ENCODE peak calls at places on chromosomes 2 and 18, in four cellular contexts. G is astrocyte, W is fibroblast of lung, P is SK-N-SH. B is an unnamed sample.

GRCh38 chr18:4765401-4765800 is 310.3 kb upstream of the DLGAP1 start:
- DNase-seq in G (no peak), W (no peak), P (no peak), B (no peak)

GRCh38 chr18:905307-905947 is 756 bp downstream of the ADCYAP1 start:
- DNase-seq in G (no peak), W (no peak), P (peak; percentile 38), B (no peak)

GRCh38 chr18:24270937-24271380 is 126.7 kb downstream of the OSBPL1A start:
- DNase-seq in G (peak; percentile 58), W (peak; percentile 61), P (no peak), B (no peak)

GRCh38 chr18:78678318-78678695 is 301.3 kb upstream of the SALL3 start:
- DNase-seq in G (no peak), W (no peak), P (no peak), B (no peak)

GRCh38 chr2:12738112-12738485 is 21.4 kb downstream of the TRIB2 start:
- DNase-seq in G (peak; percentile 73), W (peak; percentile 79), P (no peak), B (no peak)

GRCh38 chr2:234999740-235000425 is 48.1 kb downstream of the SH3BP4 start:
- DNase-seq in G (no peak), W (no peak), P (no peak), B (no peak)

GRCh38 chr2:214578395-214578794 is 167.5 kb downstream of the VWC2L start:
- DNase-seq in G (no peak), W (no peak), P (no peak), B (no peak)

GRCh38 chr18:12586956-12587355 is 71.0 kb downstream of the SPIRE1 start:
- DNase-seq in G (no peak), W (no peak), P (no peak), B (no peak)

GRCh38 chr2:29260151-29260772 is 145.0 kb downstream of the CLIP4 start:
- DNase-seq in G (peak; percentile 61), W (peak; percentile 73), P (no peak), B (no peak)

GRCh38 chr2:209556354-209556961 is 132.6 kb downstream of the MAP2 start:
- DNase-seq in G (peak; percentile 39), W (peak; percentile 48), P (peak; percentile 27), B (peak; percentile 52)

GRCh38 chr2:119259296-119259860 is 35.7 kb downstream of the STEAP3 start:
- DNase-seq in G (no peak), W (no peak), P (peak; percentile 1), B (no peak)

GRCh38 chr2:178069551-178069950 is 3.0 kb downstream of the PDE11A start:
- DNase-seq in G (peak; percentile 3), W (peak; percentile 10), P (no peak), B (no peak)

GRCh38 chr18:39966275-39966674 is 1988.8 kb upstream of the PIK3C3 start:
- DNase-seq in G (no peak), W (no peak), P (no peak), B (no peak)

GRCh38 chr2:9653485-9654271 is 22.9 kb upstream of the YWHAQ start:
- DNase-seq in G (no peak), W (no peak), P (no peak), B (no peak)

GRCh38 chr18:55585586-55586521 is 2.1 kb downstream of the TCF4 start:
- DNase-seq in G (peak; percentile 60), W (peak; percentile 62), P (no peak), B (peak; percentile 61)

GRCh38 chr2:216690451-216691209 is 4.7 kb downstream of the IGFBP5 start:
- DNase-seq in G (peak; percentile 78), W (peak; percentile 82), P (no peak), B (no peak)

GRCh38 chr2:139033300-139033699 is 253.1 kb upstream of the NXPH2 start:
- DNase-seq in G (peak; percentile 52), W (peak; percentile 65), P (no peak), B (no peak)

GRCh38 chr2:207394812-207395534 is 134.8 kb upstream of the CREB1 start:
- DNase-seq in G (peak; percentile 100), W (peak; percentile 99), P (no peak), B (no peak)

GRCh38 chr2:8364668-8365067 is 317.2 kb upstream of the ID2 start:
- DNase-seq in G (no peak), W (no peak), P (no peak), B (no peak)

GRCh38 chr2:86832334-86833096 is 29.2 kb downstream of the CD8B start:
- DNase-seq in G (no peak), W (no peak), P (no peak), B (no peak)

GRCh38 chr2:88059979-88060906 is 4.7 kb upstream of the KRCC1 start:
- DNase-seq in G (peak; percentile 10), W (peak; percentile 29), P (peak; percentile 71), B (peak; percentile 83)

GRCh38 chr2:9331704-9332103 is 91.6 kb downstream of the ITGB1BP1 start:
- DNase-seq in G (peak; percentile 96), W (peak; percentile 97), P (no peak), B (no peak)

GRCh38 chr2:201909348-201909747 is 103.0 kb downstream of the CDK15 start:
- DNase-seq in G (peak; percentile 98), W (peak; percentile 99), P (no peak), B (no peak)

GRCh38 chr2:205755923-205756322 is 73.6 kb downstream of the NRP2 start:
- DNase-seq in G (peak; percentile 44), W (peak; percentile 47), P (no peak), B (no peak)

GRCh38 chr2:72993147-72993546 is 75.8 kb downstream of the EMX1 start:
- DNase-seq in G (no peak), W (peak; percentile 7), P (peak; percentile 85), B (peak; percentile 87)

GRCh38 chr18:50724631-50725235 is 95.1 kb downstream of the MRO start:
- DNase-seq in G (no peak), W (no peak), P (no peak), B (no peak)

GRCh38 chr18:50729326-50729725 is 90.5 kb downstream of the MRO start:
- DNase-seq in G (no peak), W (no peak), P (no peak), B (no peak)

GRCh38 chr18:50729986-50730385 is 89.8 kb downstream of the MRO start:
- DNase-seq in G (no peak), W (no peak), P (no peak), B (no peak)

GRCh38 chr18:50726960-50727589 is 92.7 kb downstream of the MRO start:
- DNase-seq in G (no peak), W (no peak), P (no peak), B (no peak)

GRCh38 chr18:50727721-50728470 is 91.9 kb downstream of the MRO start:
- DNase-seq in G (no peak), W (no peak), P (peak; percentile 50), B (no peak)
- H3K9ac ChIP-seq in G (no peak overlapping the region), W (no peak overlapping the region), P (no peak overlapping the region), B (no peak overlapping the region)

GRCh38 chr2:3463156-3463835 is 56.0 kb downstream of the ADI1 start:
- DNase-seq in G (no peak), W (no peak), P (no peak), B (no peak)
- H3K9ac ChIP-seq in G (no peak overlapping the region), W (no peak overlapping the region), P (no peak overlapping the region), B (peak overlapping the region; percentile 41)

DNA sequence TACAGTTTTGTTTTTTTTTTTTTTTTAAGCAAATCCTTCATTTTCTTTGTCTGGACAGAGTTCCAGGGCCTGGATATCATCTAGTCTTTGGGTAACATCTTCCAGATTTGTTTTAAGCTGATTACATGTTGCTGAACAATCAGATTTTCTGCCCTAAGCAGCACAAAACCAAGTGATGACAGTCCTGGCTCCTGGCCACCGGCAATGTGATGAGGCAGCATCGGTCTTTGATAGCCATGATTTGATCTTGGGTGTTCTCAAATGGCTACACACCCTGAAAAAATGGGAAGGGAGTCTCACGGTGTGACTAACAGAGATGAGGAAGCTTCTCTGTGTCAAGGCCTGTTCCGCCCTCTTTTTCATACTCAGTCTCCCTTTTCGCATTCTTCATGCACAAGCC is 708.6 kb upstream of the ZEB2 start:
- DNase-seq in G (peak; percentile 9), W (peak; percentile 27), P (peak; percentile 16), B (no peak)
- H3K9ac ChIP-seq in G (no peak overlapping the region), W (no peak overlapping the region), P (no peak overlapping the region), B (no peak overlapping the region)

GRCh38 chr2:128280901-128281321 is 37.8 kb downstream of the HS6ST1 start:
- DNase-seq in G (no peak), W (no peak), P (no peak), B (no peak)

GRCh38 chr2:128282976-128283810 is 35.5 kb downstream of the HS6ST1 start:
- DNase-seq in G (no peak), W (no peak), P (peak; percentile 83), B (no peak)

GRCh38 chr2:128281852-128282245 is 36.8 kb downstream of the HS6ST1 start:
- DNase-seq in G (no peak), W (no peak), P (no peak), B (no peak)

GRCh38 chr2:128284037-128284441 is 34.6 kb downstream of the HS6ST1 start:
- DNase-seq in G (no peak), W (no peak), P (no peak), B (no peak)

GRCh38 chr2:128282246-128282975 is 36.3 kb downstream of the HS6ST1 start:
- DNase-seq in G (no peak), W (no peak), P (peak; percentile 82), B (no peak)
- H3K9ac ChIP-seq in G (no peak overlapping the region), W (no peak overlapping the region), P (no peak overlapping the region), B (no peak overlapping the region)

GRCh38 chr2:165791811-165792454 is 2.1 kb downstream of the GALNT3 start:
- DNase-seq in G (peak; percentile 78), W (peak; percentile 82), P (no peak), B (no peak)
- H3K9ac ChIP-seq in G (no peak overlapping the region), W (no peak overlapping the region), P (no peak overlapping the region), B (no peak overlapping the region)

GRCh38 chr2:180694445-180695421 is 285.7 kb upstream of the UBE2E3 start:
- DNase-seq in G (no peak), W (no peak), P (no peak), B (no peak)

GRCh38 chr2:180692322-180692721 is 288.1 kb upstream of the UBE2E3 start:
- DNase-seq in G (no peak), W (no peak), P (no peak), B (no peak)

GRCh38 chr2:180695570-180695969 is 284.8 kb upstream of the UBE2E3 start:
- DNase-seq in G (no peak), W (no peak), P (no peak), B (no peak)

GRCh38 chr2:180698668-180699067 is 281.7 kb upstream of the UBE2E3 start:
- DNase-seq in G (no peak), W (no peak), P (no peak), B (no peak)

GRCh38 chr2:180696005-180696404 is 284.4 kb upstream of the UBE2E3 start:
- DNase-seq in G (no peak), W (no peak), P (no peak), B (no peak)
- H3K9ac ChIP-seq in G (no peak overlapping the region), W (no peak overlapping the region), P (no peak overlapping the region), B (no peak overlapping the region)

GRCh38 chr2:120871016-120871635 is 135.5 kb downstream of the GLI2 start:
- DNase-seq in G (no peak), W (no peak), P (no peak), B (no peak)

GRCh38 chr2:120871881-120872620 is 136.4 kb downstream of the GLI2 start:
- DNase-seq in G (no peak), W (no peak), P (no peak), B (no peak)

GRCh38 chr2:120869659-120870466 is 134.2 kb downstream of the GLI2 start:
- DNase-seq in G (no peak), W (no peak), P (no peak), B (no peak)

GRCh38 chr2:120869036-120869435 is 133.4 kb downstream of the GLI2 start:
- DNase-seq in G (no peak), W (no peak), P (no peak), B (no peak)

GRCh38 chr2:120870467-120870788 is 134.8 kb downstream of the GLI2 start:
- DNase-seq in G (no peak), W (no peak), P (no peak), B (no peak)
- H3K9ac ChIP-seq in G (no peak overlapping the region), W (no peak overlapping the region), P (no peak overlapping the region), B (no peak overlapping the region)

GRCh38 chr2:46131-46470 is 204 bp downstream of the FAM110C start:
- DNase-seq in G (no peak), W (no peak), P (peak; percentile 65), B (no peak)
- H3K9ac ChIP-seq in G (no peak overlapping the region), W (no peak overlapping the region), P (no peak overlapping the region), B (no peak overlapping the region)

B was measured in Karpas-422.